ENCODE peak calls at places on chromosomes 6 and 20, in seven cellular contexts. F is tibial nerve, Q is fibroblast of lung, S is IMR-90, D is AG04450, E is H9, V is cardiac muscle cell. N is an unnamed sample.

GRCh38 chr6:39416728-39417127 is 94.2 kb upstream of the KCNK16 start:
- DNase-seq in F (no peak), S (peak; percentile 40), V (peak; percentile 58), D (no peak), Q (no peak), E (peak; percentile 70), N (peak; percentile 26)

GRCh38 chr20:3325864-3326263 is 81.6 kb downstream of the DNAAF9 start:
- DNase-seq in E (no peak), S (no peak), F (no peak), Q (no peak), V (no peak), D (no peak), N (no peak)

GRCh38 chr6:3370361-3371221 is 86.3 kb downstream of the SLC22A23 start:
- DNase-seq in E (no peak), F (no peak), S (no peak), V (no peak), Q (no peak), D (no peak), N (no peak)

GRCh38 chr6:111995409-111995808 is 58.5 kb upstream of the CCN6 start:
- DNase-seq in Q (peak; percentile 60), E (no peak), S (no peak), V (no peak), F (no peak), D (no peak), N (no peak)

GRCh38 chr6:125950293-125950692 is 6.3 kb upstream of the HINT3 start:
- DNase-seq in V (peak; percentile 67), D (no peak), E (peak; percentile 68), F (no peak), S (peak; percentile 84), Q (peak; percentile 68), N (no peak)

GRCh38 chr6:33404884-33405283 is 5.9 kb upstream of the PHF1 start:
- DNase-seq in F (no peak), Q (no peak), D (no peak), V (no peak), S (no peak), E (no peak), N (no peak)

GRCh38 chr6:2346078-2346477 is 100.7 kb upstream of the GMDS start:
- DNase-seq in S (no peak), E (no peak), Q (no peak), F (no peak), D (no peak), V (no peak), N (no peak)

GRCh38 chr20:4136078-4136966 is 121.0 kb upstream of the RNF24 start:
- DNase-seq in Q (no peak), S (peak; percentile 56), F (no peak), V (peak; percentile 85), E (no peak), D (no peak), N (no peak)

GRCh38 chr6:151025076-151025475 is 159.6 kb downstream of the MTHFD1L start:
- DNase-seq in S (no peak), V (no peak), F (no peak), Q (no peak), E (no peak), D (no peak), N (no peak)

GRCh38 chr20:53713328-53714056 is 119.9 kb upstream of the ZNF217 start:
- DNase-seq in D (no peak), Q (no peak), S (no peak), E (peak; percentile 68), V (no peak), F (no peak), N (no peak)

GRCh38 chr6:1502041-1502440 is 107.7 kb upstream of the FOXC1 start:
- DNase-seq in D (no peak), V (peak; percentile 84), F (no peak), E (no peak), S (no peak), Q (no peak), N (no peak)

GRCh38 chr20:25259358-25259757 is 11.5 kb downstream of the PYGB start:
- DNase-seq in Q (no peak), F (no peak), D (no peak), E (peak; percentile 8), S (no peak), V (no peak), N (no peak)

GRCh38 chr6:108914235-108915022 is 66.2 kb downstream of the ARMC2 start:
- DNase-seq in V (peak; percentile 38), F (no peak), D (peak; percentile 23), E (peak; percentile 75), Q (peak; percentile 51), S (peak; percentile 20), N (no peak)

GRCh38 chr6:74409447-74409846 is 713.4 kb downstream of the CD109 start:
- DNase-seq in S (peak; percentile 87), D (peak; percentile 53), V (peak; percentile 83), Q (peak; percentile 86), E (no peak), F (peak; percentile 13), N (peak; percentile 9)

GRCh38 chr20:47660983-47661711 is 124.1 kb downstream of the SULF2 start:
- DNase-seq in E (no peak), F (no peak), D (no peak), V (no peak), Q (no peak), S (no peak), N (no peak)

GRCh38 chr20:1946762-1947534 is 46.9 kb downstream of the PDYN start:
- DNase-seq in F (peak; percentile 26), Q (peak; percentile 17), D (no peak), S (peak; percentile 17), V (peak; percentile 67), E (peak; percentile 96), N (no peak)

GRCh38 chr6:155126727-155127439 is 131.8 kb downstream of the TIAM2 start:
- DNase-seq in D (no peak), F (no peak), S (peak; percentile 80), V (peak; percentile 54), Q (peak; percentile 59), E (peak; percentile 43), N (peak; percentile 85)

GRCh38 chr6:113978084-113978675 is 7.2 kb upstream of the HDAC2 start:
- DNase-seq in V (no peak), E (no peak), Q (no peak), S (peak; percentile 63), F (no peak), D (no peak), N (no peak)

GRCh38 chr6:41288025-41288777 is 1.7 kb upstream of the TREM1 start:
- DNase-seq in E (no peak), Q (peak; percentile 14), F (no peak), V (peak; percentile 18), S (peak; percentile 11), D (no peak), N (no peak)

DNA sequence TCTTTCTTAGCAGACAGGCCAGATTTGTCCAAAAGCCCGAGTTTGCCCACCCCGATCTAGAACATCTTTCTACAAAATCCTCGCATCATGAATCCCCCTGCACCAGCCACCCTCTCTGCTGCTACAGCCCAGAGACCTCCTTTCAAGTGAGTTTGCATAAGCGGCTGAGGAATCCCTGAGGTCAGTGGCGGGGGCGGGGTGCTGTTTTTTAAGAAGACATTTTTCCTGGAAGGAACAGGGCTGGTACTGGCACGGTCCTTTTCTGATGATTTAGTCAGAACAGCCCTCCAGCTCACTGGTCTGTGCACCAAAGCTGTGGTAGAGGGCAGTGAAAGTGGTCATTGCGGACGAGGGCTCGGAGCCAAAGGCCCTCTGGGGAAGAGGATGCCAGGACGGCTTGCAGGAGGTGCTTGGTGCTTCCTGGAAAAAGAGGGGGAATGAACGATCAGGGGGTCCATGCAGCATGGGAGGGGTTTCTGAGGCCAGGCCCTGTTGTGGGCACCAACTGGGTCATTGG is 50.5 kb downstream of the GNAS-AS1 start:
- DNase-seq in F (no peak), Q (no peak), V (no peak), E (no peak), D (no peak), S (no peak), N (no peak)
- H3K27me3 ChIP-seq in F (peaks cover 13% of the 10 kb centered on the region), Q (no peaks in the 10 kb centered on the region), V (no peaks in the 10 kb centered on the region), E (no peaks in the 10 kb centered on the region), D (peaks cover 33% of the 10 kb centered on the region), S (peaks cover 43% of the 10 kb centered on the region), N (peaks cover 4% of the 10 kb centered on the region)

GRCh38 chr6:72530152-72530551 is 91.7 kb upstream of the KCNQ5 start:
- DNase-seq in V (no peak), Q (no peak), F (no peak), E (no peak), S (no peak), D (no peak), N (no peak)
- TF ChIP-seq CTCF in V (no peak), Q (no peak), F (no peak), E (no peak), S (no peak), D (no peak), N (no peak)

DNA sequence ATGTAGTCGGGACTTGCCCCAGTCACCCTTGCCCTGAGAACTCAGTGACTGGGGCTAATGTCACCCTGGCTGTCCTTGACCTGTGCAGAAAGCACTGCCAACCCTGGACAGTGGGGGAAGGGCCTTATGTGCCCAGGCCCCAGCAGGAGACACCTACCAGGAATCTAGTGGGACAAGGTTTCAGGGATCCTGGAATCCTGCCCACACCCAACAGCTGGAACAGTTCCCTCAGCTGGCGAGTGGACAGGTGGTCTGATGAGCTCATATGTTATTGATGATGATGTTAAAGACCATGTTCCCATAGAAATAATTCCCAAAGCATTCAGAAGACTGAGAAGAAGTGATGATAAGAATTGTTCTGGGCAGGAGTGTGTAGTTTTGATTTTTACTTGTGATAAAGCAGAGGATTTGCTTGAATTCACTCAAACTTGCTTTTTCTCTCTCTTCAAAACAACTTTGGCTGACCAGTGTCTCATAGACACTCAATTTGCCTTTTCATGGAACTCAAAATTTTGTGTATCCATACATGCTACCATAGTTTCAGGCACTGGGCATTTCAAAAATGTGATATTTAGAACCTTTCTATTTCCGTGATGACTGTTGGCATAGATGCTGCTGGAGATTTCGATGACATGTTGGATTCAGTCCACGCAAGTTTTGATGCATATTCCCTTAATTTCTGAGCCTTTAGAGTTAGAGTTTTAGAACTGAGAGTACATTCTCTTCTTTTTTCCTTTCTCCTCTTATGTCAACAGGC is 79.3 kb downstream of the SLC22A3 start:
- DNase-seq in D (no peak), S (no peak), Q (peak; percentile 38), V (peak; percentile 30), E (no peak), F (peak; percentile 24), N (no peak)
- H3K27me3 ChIP-seq in D (peaks cover 2% of the 10 kb centered on the region), S (no peaks in the 10 kb centered on the region), Q (no peaks in the 10 kb centered on the region), V (no peaks in the 10 kb centered on the region), E (no peaks in the 10 kb centered on the region), F (no peaks in the 10 kb centered on the region), N (no peaks in the 10 kb centered on the region)

GRCh38 chr6:80001337-80001736 is 3.1 kb upstream of the TTK start:
- DNase-seq in E (no peak), F (no peak), Q (no peak), D (no peak), V (no peak), S (no peak), N (no peak)

GRCh38 chr6:79993012-79993910 is 11.2 kb upstream of the TTK start:
- DNase-seq in V (no peak), F (no peak), D (no peak), E (peak; percentile 48), S (no peak), Q (no peak), N (no peak)

GRCh38 chr6:79993911-79994309 is 10.5 kb upstream of the TTK start:
- DNase-seq in D (no peak), S (no peak), F (no peak), Q (no peak), E (no peak), V (no peak), N (no peak)

DNA sequence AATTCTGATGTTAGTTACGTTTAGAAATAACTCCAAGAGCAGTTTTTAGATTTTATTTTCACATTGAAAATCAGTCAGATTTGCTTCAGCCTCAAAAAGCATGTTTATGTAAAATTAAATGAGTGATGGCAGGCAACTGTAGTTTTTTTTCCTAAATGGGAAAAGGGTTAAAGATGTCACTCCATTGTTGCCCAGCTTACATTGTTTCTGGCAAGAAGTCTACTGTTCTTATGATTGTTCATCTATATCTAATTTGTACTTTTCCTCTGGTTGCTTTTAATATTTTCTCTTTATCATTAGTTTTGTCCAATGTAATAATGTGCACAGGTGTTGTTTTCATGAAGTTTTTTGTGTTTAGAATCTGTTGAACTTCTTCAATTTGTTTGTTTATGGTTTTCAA is 6.7 kb upstream of the TTK start:
- DNase-seq in Q (no peak), E (no peak), F (no peak), D (no peak), V (no peak), S (no peak), N (no peak)
- TF ChIP-seq CTCF in Q (no peak), E (no peak), F (no peak), D (no peak), V (no peak), S (no peak), N (no peak)

N was measured in kidney epithelial cell.